ENCODE peak calls at places on chromosome 6, in seven cellular contexts. One of them, this sample, is unnamed.

GRCh38 chr6:169944415-169944814 is 193.0 kb downstream of the ERMARD start:
- DNase-seq in non-pigmented ciliary epithelial cell: no peak
- DNase-seq in NCI-H524: no peak
- DNase-seq in NCI-H2227 treated with DMSO at 0.1 percent for 48 hours: no peak
- DNase-seq in HepG2: no peak
- DNase-seq in GM12891: no peak
- DNase-seq in activated CD4-positive, CD25-positive, alpha-beta regulatory T cell: no peak
- DNase-seq in this sample: no peak

GRCh38 chr6:136717297-136717990 is 74.8 kb downstream of the MAP3K5 start:
- DNase-seq in NCI-H524: no peak
- DNase-seq in activated CD4-positive, CD25-positive, alpha-beta regulatory T cell: no peak
- DNase-seq in GM12891: no peak
- DNase-seq in non-pigmented ciliary epithelial cell: no peak
- DNase-seq in HepG2: no peak
- DNase-seq in NCI-H2227 treated with DMSO at 0.1 percent for 48 hours: no peak
- DNase-seq in this sample: no peak

GRCh38 chr6:36625161-36625919 is 31.2 kb downstream of the SRSF3 start:
- DNase-seq in activated CD4-positive, CD25-positive, alpha-beta regulatory T cell: no peak
- DNase-seq in NCI-H2227 treated with DMSO at 0.1 percent for 48 hours: no peak
- DNase-seq in HepG2: no peak
- DNase-seq in NCI-H524: peak
- DNase-seq in GM12891: no peak
- DNase-seq in non-pigmented ciliary epithelial cell: no peak
- DNase-seq in this sample: no peak

GRCh38 chr6:5481024-5481423 is 219.7 kb downstream of the FARS2 start:
- DNase-seq in HepG2: no peak
- DNase-seq in GM12891: no peak
- DNase-seq in NCI-H2227 treated with DMSO at 0.1 percent for 48 hours: peak
- DNase-seq in non-pigmented ciliary epithelial cell: no peak
- DNase-seq in NCI-H524: peak
- DNase-seq in activated CD4-positive, CD25-positive, alpha-beta regulatory T cell: no peak
- DNase-seq in this sample: no peak

GRCh38 chr6:87274660-87275273 is 47.6 kb upstream of the SMIM8 start:
- DNase-seq in non-pigmented ciliary epithelial cell: peak
- DNase-seq in NCI-H524: no peak
- DNase-seq in GM12891: no peak
- DNase-seq in HepG2: no peak
- DNase-seq in activated CD4-positive, CD25-positive, alpha-beta regulatory T cell: no peak
- DNase-seq in NCI-H2227 treated with DMSO at 0.1 percent for 48 hours: no peak
- DNase-seq in this sample: peak

GRCh38 chr6:112839525-112839961 is 492.4 kb downstream of the RFPL4B start:
- DNase-seq in non-pigmented ciliary epithelial cell: peak
- DNase-seq in HepG2: no peak
- DNase-seq in NCI-H2227 treated with DMSO at 0.1 percent for 48 hours: no peak
- DNase-seq in NCI-H524: no peak
- DNase-seq in GM12891: no peak
- DNase-seq in activated CD4-positive, CD25-positive, alpha-beta regulatory T cell: no peak
- DNase-seq in this sample: peak

GRCh38 chr6:144149894-144150672 is at the start of gene STX11:
- DNase-seq in NCI-H2227 treated with DMSO at 0.1 percent for 48 hours: peak
- DNase-seq in NCI-H524: peak
- DNase-seq in non-pigmented ciliary epithelial cell: no peak
- DNase-seq in GM12891: peak
- DNase-seq in HepG2: no peak
- DNase-seq in activated CD4-positive, CD25-positive, alpha-beta regulatory T cell: peak
- DNase-seq in this sample: peak

GRCh38 chr6:38750968-38751615 is 36.0 kb downstream of the DNAH8 start:
- DNase-seq in activated CD4-positive, CD25-positive, alpha-beta regulatory T cell: no peak
- DNase-seq in NCI-H524: no peak
- DNase-seq in NCI-H2227 treated with DMSO at 0.1 percent for 48 hours: no peak
- DNase-seq in GM12891: no peak
- DNase-seq in non-pigmented ciliary epithelial cell: no peak
- DNase-seq in HepG2: no peak
- DNase-seq in this sample: no peak

GRCh38 chr6:167134448-167135328 is 11.8 kb downstream of the CCR6 start:
- DNase-seq in GM12891: no peak
- DNase-seq in non-pigmented ciliary epithelial cell: no peak
- DNase-seq in NCI-H2227 treated with DMSO at 0.1 percent for 48 hours: no peak
- DNase-seq in activated CD4-positive, CD25-positive, alpha-beta regulatory T cell: no peak
- DNase-seq in HepG2: no peak
- DNase-seq in NCI-H524: no peak
- DNase-seq in this sample: peak

GRCh38 chr6:38021029-38021428 is 201.5 kb downstream of the ZFAND3 start:
- DNase-seq in NCI-H2227 treated with DMSO at 0.1 percent for 48 hours: peak
- DNase-seq in activated CD4-positive, CD25-positive, alpha-beta regulatory T cell: no peak
- DNase-seq in non-pigmented ciliary epithelial cell: no peak
- DNase-seq in NCI-H524: peak
- DNase-seq in GM12891: no peak
- DNase-seq in HepG2: no peak
- DNase-seq in this sample: no peak

GRCh38 chr6:157542405-157542943 is 161.5 kb downstream of the ZDHHC14 start:
- DNase-seq in non-pigmented ciliary epithelial cell: no peak
- DNase-seq in NCI-H2227 treated with DMSO at 0.1 percent for 48 hours: no peak
- DNase-seq in GM12891: no peak
- DNase-seq in NCI-H524: no peak
- DNase-seq in HepG2: no peak
- DNase-seq in activated CD4-positive, CD25-positive, alpha-beta regulatory T cell: no peak
- DNase-seq in this sample: no peak

GRCh38 chr6:109381007-109381746 is 1.1 kb downstream of the CD164 start:
- DNase-seq in GM12891: no peak
- DNase-seq in non-pigmented ciliary epithelial cell: no peak
- DNase-seq in NCI-H524: peak
- DNase-seq in activated CD4-positive, CD25-positive, alpha-beta regulatory T cell: no peak
- DNase-seq in NCI-H2227 treated with DMSO at 0.1 percent for 48 hours: no peak
- DNase-seq in HepG2: no peak
- DNase-seq in this sample: no peak

GRCh38 chr6:108966855-108967755 is 118.9 kb downstream of the ARMC2 start:
- DNase-seq in NCI-H524: peak
- DNase-seq in HepG2: peak
- DNase-seq in NCI-H2227 treated with DMSO at 0.1 percent for 48 hours: peak
- DNase-seq in GM12891: no peak
- DNase-seq in activated CD4-positive, CD25-positive, alpha-beta regulatory T cell: no peak
- DNase-seq in non-pigmented ciliary epithelial cell: no peak
- DNase-seq in this sample: peak